ENCODE peak calls at places on chromosomes 16 and 17, in four cellular contexts. One of them, this sample, is unnamed.

GRCh38 chr16:69741519-69741918 is 13.2 kb downstream of the NOB1 start:
- DNase-seq in K562: no peak
- DNase-seq in HCT116: no peak
- DNase-seq in GM12878: no peak
- DNase-seq in this sample: no peak

GRCh38 chr17:45093444-45094110 is 32.5 kb downstream of the NMT1 start:
- DNase-seq in GM12878: no peak
- DNase-seq in HCT116: no peak
- DNase-seq in K562: no peak
- DNase-seq in this sample: no peak

GRCh38 chr16:11333696-11334095 is 11.6 kb upstream of the RMI2 start:
- DNase-seq in HCT116: no peak
- DNase-seq in K562: no peak
- DNase-seq in GM12878: no peak
- DNase-seq in this sample: peak

GRCh38 chr17:33142703-33143299 is 150.3 kb downstream of the ASIC2 start:
- DNase-seq in HCT116: no peak
- DNase-seq in K562: peak
- DNase-seq in GM12878: no peak
- DNase-seq in this sample: peak

GRCh38 chr17:53191878-53192277 is 630.8 kb upstream of the KIF2B start:
- DNase-seq in HCT116: no peak
- DNase-seq in GM12878: no peak
- DNase-seq in K562: no peak
- DNase-seq in this sample: no peak

GRCh38 chr16:18833707-18834505 is 32.6 kb upstream of the ARL6IP1 start:
- DNase-seq in K562: no peak
- DNase-seq in GM12878: no peak
- DNase-seq in HCT116: no peak
- DNase-seq in this sample: no peak

GRCh38 chr16:3665508-3665907 is 11.0 kb downstream of the DNASE1 start:
- DNase-seq in GM12878: no peak
- DNase-seq in HCT116: no peak
- DNase-seq in K562: no peak
- DNase-seq in this sample: no peak

GRCh38 chr16:85969591-85969990 is 70.6 kb downstream of the IRF8 start:
- DNase-seq in HCT116: no peak
- DNase-seq in K562: no peak
- DNase-seq in GM12878: no peak
- DNase-seq in this sample: no peak

GRCh38 chr16:29814592-29814991 is 1.4 kb upstream of the PAGR1 start:
- DNase-seq in GM12878: no peak
- DNase-seq in HCT116: no peak
- DNase-seq in K562: no peak
- DNase-seq in this sample: no peak

GRCh38 chr17:73632513-73632912 is 11.7 kb downstream of the SDK2 start:
- DNase-seq in GM12878: no peak
- DNase-seq in HCT116: no peak
- DNase-seq in K562: no peak
- DNase-seq in this sample: no peak

GRCh38 chr17:9247401-9247938 is 226.2 kb downstream of the NTN1 start:
- DNase-seq in HCT116: no peak
- DNase-seq in GM12878: no peak
- DNase-seq in K562: no peak
- DNase-seq in this sample: no peak

GRCh38 chr16:81542609-81543570 is 98.3 kb downstream of the CMIP start:
- DNase-seq in HCT116: no peak
- DNase-seq in K562: no peak
- DNase-seq in GM12878: no peak
- DNase-seq in this sample: no peak

GRCh38 chr16:56226187-56226586 is 34.9 kb downstream of the GNAO1 start:
- DNase-seq in HCT116: no peak
- DNase-seq in GM12878: no peak
- DNase-seq in K562: no peak
- DNase-seq in this sample: no peak

GRCh38 chr17:75749545-75750389 is 15.2 kb downstream of the GALK1 start:
- DNase-seq in K562: peak
- DNase-seq in HCT116: no peak
- DNase-seq in GM12878: no peak
- DNase-seq in this sample: peak

GRCh38 chr16:85332175-85332574 is 219.9 kb upstream of the CIBAR2 start:
- DNase-seq in GM12878: no peak
- DNase-seq in K562: no peak
- DNase-seq in HCT116: no peak
- DNase-seq in this sample: no peak

GRCh38 chr17:40224707-40225092 is 5.6 kb downstream of the WIPF2 start:
- DNase-seq in HCT116: no peak
- DNase-seq in GM12878: no peak
- DNase-seq in K562: no peak
- DNase-seq in this sample: no peak

GRCh38 chr16:11295672-11296071 is 14.5 kb upstream of the PRM1 start:
- DNase-seq in K562: no peak
- DNase-seq in HCT116: no peak
- DNase-seq in GM12878: no peak
- DNase-seq in this sample: no peak

GRCh38 chr16:77227745-77228144 is 28.5 kb downstream of the SYCE1L start:
- DNase-seq in K562: no peak
- DNase-seq in HCT116: no peak
- DNase-seq in GM12878: no peak
- DNase-seq in this sample: no peak

GRCh38 chr17:7835818-7836595 is 2.0 kb downstream of the KDM6B start:
- DNase-seq in GM12878: no peak
- DNase-seq in HCT116: no peak
- DNase-seq in K562: peak
- DNase-seq in this sample: no peak

GRCh38 chr17:40458001-40458791 is 14.9 kb downstream of the IGFBP4 start:
- DNase-seq in HCT116: no peak
- DNase-seq in K562: no peak
- DNase-seq in GM12878: no peak
- DNase-seq in this sample: no peak

GRCh38 chr17:43418441-43419374 is 19.9 kb downstream of the ARL4D start:
- DNase-seq in GM12878: no peak
- DNase-seq in HCT116: peak
- DNase-seq in K562: no peak
- DNase-seq in this sample: no peak

GRCh38 chr17:81044764-81045589 is 10.0 kb downstream of the BAIAP2 start:
- DNase-seq in K562: no peak
- DNase-seq in GM12878: no peak
- DNase-seq in HCT116: no peak
- DNase-seq in this sample: peak

GRCh38 chr16:31428638-31429247 is 583 bp upstream of the COX6A2 start:
- DNase-seq in K562: no peak
- DNase-seq in HCT116: no peak
- DNase-seq in GM12878: no peak
- DNase-seq in this sample: no peak

DNA sequence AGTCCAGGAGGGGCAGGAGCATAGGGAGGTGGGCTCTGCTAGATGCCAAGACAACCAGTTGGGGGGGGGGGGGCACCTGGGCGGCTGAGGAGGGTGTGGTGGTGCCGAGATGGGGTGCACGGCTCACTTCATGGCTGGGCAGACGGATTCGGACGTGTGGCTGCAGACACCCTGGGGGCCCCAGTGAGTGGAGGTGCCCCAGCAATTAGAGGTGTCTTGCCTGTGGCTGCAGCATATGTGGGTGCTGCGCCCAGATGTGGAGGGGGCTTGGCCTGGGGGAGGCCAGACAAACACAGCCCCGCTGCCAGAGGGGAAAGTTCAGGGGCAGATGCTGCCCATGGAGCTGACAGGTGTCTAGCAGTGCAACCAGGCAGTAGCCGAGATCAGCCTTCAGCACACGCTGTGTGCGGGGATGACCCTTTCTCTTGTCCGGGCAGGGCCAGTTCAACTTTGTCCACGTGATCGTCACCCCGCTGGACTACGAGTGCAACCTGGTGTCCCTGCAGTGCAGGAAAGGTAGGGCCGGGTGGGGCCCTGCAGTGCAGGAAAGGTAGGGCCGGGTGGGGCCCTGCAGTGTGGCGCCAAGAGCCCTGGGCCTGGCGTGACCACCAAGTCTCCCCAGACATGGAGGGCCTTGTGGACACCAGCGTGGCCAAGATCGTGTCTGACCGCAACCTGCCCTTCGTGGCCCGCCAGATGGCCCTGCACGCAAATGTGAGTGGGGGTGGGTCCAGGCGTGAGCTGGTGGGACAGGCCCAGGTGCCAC is 39.8 kb downstream of the TSC2 start:
- DNase-seq in HCT116: no peak
- DNase-seq in K562: no peak
- DNase-seq in GM12878: no peak
- DNase-seq in this sample: no peak
- TF ChIP-seq JUND in HCT116: no peak
- TF ChIP-seq JUND in K562: no peak
- TF ChIP-seq JUND in GM12878: no peak
- TF ChIP-seq JUND in this sample: no peak

DNA sequence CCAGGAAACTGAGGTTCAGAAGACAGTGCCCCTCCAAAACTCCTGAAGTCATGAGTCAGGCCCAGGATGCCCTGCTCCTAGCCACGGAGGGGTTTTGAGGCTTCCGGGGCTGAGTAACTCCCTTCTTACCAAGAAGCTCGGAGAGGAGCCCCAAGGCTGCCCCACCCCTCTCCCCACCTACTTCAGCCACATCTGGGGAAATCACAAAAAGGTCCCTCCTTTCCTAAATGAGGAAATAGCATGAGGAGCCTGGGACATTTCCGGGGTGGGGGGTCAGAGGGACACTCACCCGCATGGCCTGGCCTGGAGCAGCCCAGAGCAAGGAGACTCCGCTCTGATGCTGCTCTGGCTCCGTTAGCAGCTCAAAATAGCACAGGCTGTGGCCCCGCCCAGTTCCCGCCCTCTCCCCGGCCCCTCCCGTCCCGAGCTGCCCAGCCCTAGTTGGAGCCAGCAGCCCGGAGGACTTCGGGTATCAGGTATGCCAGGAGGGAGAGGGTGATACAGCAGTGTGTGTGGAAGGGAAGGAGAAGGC is 40.1 kb downstream of the MYO18A start:
- DNase-seq in K562: peak
- DNase-seq in HCT116: no peak
- DNase-seq in GM12878: no peak
- DNase-seq in this sample: peak
- TF ChIP-seq JUND in K562: no peak
- TF ChIP-seq JUND in HCT116: no peak
- TF ChIP-seq JUND in GM12878: no peak
- TF ChIP-seq JUND in this sample: no peak

GRCh38 chr16:15726715-15727114 is 76.7 kb downstream of the NDE1 start:
- DNase-seq in HCT116: no peak
- DNase-seq in K562: no peak
- DNase-seq in GM12878: no peak
- DNase-seq in this sample: no peak
- TF ChIP-seq JUND in HCT116: no peak
- TF ChIP-seq JUND in K562: no peak
- TF ChIP-seq JUND in GM12878: no peak
- TF ChIP-seq JUND in this sample: no peak

GRCh38 chr16:2035431-2036199 is 8.9 kb downstream of the NHERF2 start:
- DNase-seq in HCT116: no peak
- DNase-seq in GM12878: no peak
- DNase-seq in K562: no peak
- DNase-seq in this sample: peak
- TF ChIP-seq JUND in HCT116: no peak
- TF ChIP-seq JUND in GM12878: no peak
- TF ChIP-seq JUND in K562: no peak
- TF ChIP-seq JUND in this sample: no peak

GRCh38 chr17:4708436-4708835 is 2.0 kb upstream of the ARRB2 start:
- DNase-seq in GM12878: no peak
- DNase-seq in K562: no peak
- DNase-seq in HCT116: no peak
- DNase-seq in this sample: no peak
- TF ChIP-seq JUND in GM12878: no peak
- TF ChIP-seq JUND in K562: no peak
- TF ChIP-seq JUND in HCT116: no peak
- TF ChIP-seq JUND in this sample: no peak

GRCh38 chr16:87323727-87324410 is 6.7 kb upstream of the C16orf95 start:
- DNase-seq in K562: no peak
- DNase-seq in GM12878: no peak
- DNase-seq in HCT116: no peak
- DNase-seq in this sample: no peak
- TF ChIP-seq JUND in K562: no peak
- TF ChIP-seq JUND in GM12878: no peak
- TF ChIP-seq JUND in HCT116: no peak
- TF ChIP-seq JUND in this sample: no peak